ENCODE peak calls at places on chromosomes 3 and 15, in five cellular contexts. One of them, this sample, is unnamed. For H3K9me3, the result is how much of the 10 kb centered on the place peaks cover.

GRCh38 chr3:183172051-183172639 is 9.6 kb upstream of the LAMP3 start:
- DNase-seq in CD8-positive, alpha-beta memory T cell: no peak
- DNase-seq in CD4-positive, alpha-beta memory T cell: no peak
- DNase-seq in astrocyte: no peak
- DNase-seq in endodermal cell: no peak
- DNase-seq in this sample: no peak

GRCh38 chr3:161250116-161250515 is 29.0 kb downstream of the NMD3 start:
- DNase-seq in CD8-positive, alpha-beta memory T cell: no peak
- DNase-seq in CD4-positive, alpha-beta memory T cell: no peak
- DNase-seq in astrocyte: no peak
- DNase-seq in endodermal cell: no peak
- DNase-seq in this sample: no peak

GRCh38 chr3:127041264-127041820 is 58.4 kb downstream of the PLXNA1 start:
- DNase-seq in CD8-positive, alpha-beta memory T cell: no peak
- DNase-seq in CD4-positive, alpha-beta memory T cell: no peak
- DNase-seq in astrocyte: no peak
- DNase-seq in endodermal cell: no peak
- DNase-seq in this sample: no peak

GRCh38 chr3:46893146-46893748 is 15.7 kb downstream of the PTH1R start:
- DNase-seq in CD8-positive, alpha-beta memory T cell: no peak
- DNase-seq in CD4-positive, alpha-beta memory T cell: no peak
- DNase-seq in astrocyte: no peak
- DNase-seq in endodermal cell: no peak
- DNase-seq in this sample: no peak

GRCh38 chr3:10775828-10776227 is 40.2 kb upstream of the SLC6A11 start:
- DNase-seq in CD8-positive, alpha-beta memory T cell: no peak
- DNase-seq in CD4-positive, alpha-beta memory T cell: no peak
- DNase-seq in astrocyte: no peak
- DNase-seq in endodermal cell: peak
- DNase-seq in this sample: no peak

GRCh38 chr3:172042136-172042535 is 2.8 kb downstream of the FNDC3B start:
- DNase-seq in CD8-positive, alpha-beta memory T cell: no peak
- DNase-seq in CD4-positive, alpha-beta memory T cell: no peak
- DNase-seq in astrocyte: no peak
- DNase-seq in endodermal cell: no peak
- DNase-seq in this sample: no peak

GRCh38 chr3:126378341-126378751 is 16.4 kb upstream of the CFAP100 start:
- DNase-seq in CD8-positive, alpha-beta memory T cell: no peak
- DNase-seq in CD4-positive, alpha-beta memory T cell: no peak
- DNase-seq in astrocyte: no peak
- DNase-seq in endodermal cell: no peak
- DNase-seq in this sample: no peak

GRCh38 chr3:23807161-23808015 is 1.6 kb downstream of the UBE2E1 start:
- DNase-seq in CD8-positive, alpha-beta memory T cell: no peak
- DNase-seq in CD4-positive, alpha-beta memory T cell: no peak
- DNase-seq in astrocyte: peak
- DNase-seq in endodermal cell: no peak
- DNase-seq in this sample: no peak

GRCh38 chr3:66809579-66809958 is 188.5 kb upstream of the KBTBD8 start:
- DNase-seq in CD8-positive, alpha-beta memory T cell: no peak
- DNase-seq in CD4-positive, alpha-beta memory T cell: no peak
- DNase-seq in astrocyte: no peak
- DNase-seq in endodermal cell: no peak
- DNase-seq in this sample: no peak

GRCh38 chr3:158743280-158743663 is 11.0 kb upstream of the RARRES1 start:
- DNase-seq in CD8-positive, alpha-beta memory T cell: no peak
- DNase-seq in CD4-positive, alpha-beta memory T cell: no peak
- DNase-seq in astrocyte: no peak
- DNase-seq in endodermal cell: no peak
- DNase-seq in this sample: no peak

GRCh38 chr15:29126208-29126536 is 143.4 kb downstream of the NSMCE3 start:
- DNase-seq in CD8-positive, alpha-beta memory T cell: no peak
- DNase-seq in CD4-positive, alpha-beta memory T cell: no peak
- DNase-seq in astrocyte: no peak
- DNase-seq in endodermal cell: no peak
- DNase-seq in this sample: no peak

GRCh38 chr3:127206154-127206553 is 13.2 kb downstream of the PRR23E start:
- DNase-seq in CD8-positive, alpha-beta memory T cell: no peak
- DNase-seq in CD4-positive, alpha-beta memory T cell: no peak
- DNase-seq in astrocyte: no peak
- DNase-seq in endodermal cell: no peak
- DNase-seq in this sample: no peak

GRCh38 chr3:88828466-88828865 is 279.0 kb upstream of the EPHA3 start:
- DNase-seq in CD8-positive, alpha-beta memory T cell: no peak
- DNase-seq in CD4-positive, alpha-beta memory T cell: no peak
- DNase-seq in astrocyte: peak
- DNase-seq in endodermal cell: no peak
- DNase-seq in this sample: no peak

GRCh38 chr3:185988816-185989175 is 51.0 kb upstream of the TRA2B start:
- DNase-seq in CD8-positive, alpha-beta memory T cell: no peak
- DNase-seq in CD4-positive, alpha-beta memory T cell: no peak
- DNase-seq in astrocyte: no peak
- DNase-seq in endodermal cell: peak
- DNase-seq in this sample: no peak

GRCh38 chr15:40010681-40011080 is 28.3 kb downstream of the SRP14 start:
- DNase-seq in CD8-positive, alpha-beta memory T cell: no peak
- DNase-seq in CD4-positive, alpha-beta memory T cell: no peak
- DNase-seq in astrocyte: peak
- DNase-seq in endodermal cell: no peak
- DNase-seq in this sample: no peak

GRCh38 chr15:90001062-90001682 is at the start of gene ZNF710:
- DNase-seq in CD8-positive, alpha-beta memory T cell: peak
- DNase-seq in CD4-positive, alpha-beta memory T cell: peak
- DNase-seq in astrocyte: peak
- DNase-seq in endodermal cell: peak
- DNase-seq in this sample: no peak

GRCh38 chr3:120144267-120144666 is 50.0 kb upstream of the GSK3B start:
- DNase-seq in CD8-positive, alpha-beta memory T cell: no peak
- DNase-seq in CD4-positive, alpha-beta memory T cell: no peak
- DNase-seq in astrocyte: peak
- DNase-seq in endodermal cell: peak
- DNase-seq in this sample: no peak

GRCh38 chr3:183485093-183485492 is 56.7 kb upstream of the MCF2L2 start:
- DNase-seq in CD8-positive, alpha-beta memory T cell: no peak
- DNase-seq in CD4-positive, alpha-beta memory T cell: no peak
- DNase-seq in astrocyte: no peak
- DNase-seq in endodermal cell: peak
- DNase-seq in this sample: no peak

GRCh38 chr3:194396897-194397756 is 1.9 kb downstream of the GP5 start:
- DNase-seq in CD8-positive, alpha-beta memory T cell: peak
- DNase-seq in CD4-positive, alpha-beta memory T cell: peak
- DNase-seq in astrocyte: peak
- DNase-seq in endodermal cell: peak
- DNase-seq in this sample: no peak

GRCh38 chr15:60793656-60794055 is 314.7 kb upstream of the ICE2 start:
- DNase-seq in CD8-positive, alpha-beta memory T cell: no peak
- DNase-seq in CD4-positive, alpha-beta memory T cell: no peak
- DNase-seq in astrocyte: no peak
- DNase-seq in endodermal cell: no peak
- DNase-seq in this sample: no peak

GRCh38 chr3:14885307-14885706 is 62.1 kb upstream of the NR2C2 start:
- DNase-seq in CD8-positive, alpha-beta memory T cell: no peak
- DNase-seq in CD4-positive, alpha-beta memory T cell: peak
- DNase-seq in astrocyte: no peak
- DNase-seq in endodermal cell: no peak
- DNase-seq in this sample: no peak

GRCh38 chr3:24264748-24265158 is 229.9 kb downstream of the THRB start:
- DNase-seq in CD8-positive, alpha-beta memory T cell: no peak
- DNase-seq in CD4-positive, alpha-beta memory T cell: no peak
- DNase-seq in astrocyte: peak
- DNase-seq in endodermal cell: no peak
- DNase-seq in this sample: no peak

GRCh38 chr3:141246224-141246957 is 14.8 kb downstream of the PXYLP1 start:
- DNase-seq in CD8-positive, alpha-beta memory T cell: no peak
- DNase-seq in CD4-positive, alpha-beta memory T cell: no peak
- DNase-seq in astrocyte: no peak
- DNase-seq in endodermal cell: peak
- DNase-seq in this sample: no peak

GRCh38 chr3:150504473-150504872 is 41.8 kb downstream of the SERP1 start:
- DNase-seq in CD8-positive, alpha-beta memory T cell: no peak
- DNase-seq in CD4-positive, alpha-beta memory T cell: no peak
- DNase-seq in astrocyte: no peak
- DNase-seq in endodermal cell: no peak
- DNase-seq in this sample: no peak

GRCh38 chr3:153305189-153305588 is 143.2 kb downstream of the RAP2B start:
- DNase-seq in CD8-positive, alpha-beta memory T cell: no peak
- DNase-seq in CD4-positive, alpha-beta memory T cell: no peak
- DNase-seq in astrocyte: no peak
- DNase-seq in endodermal cell: no peak
- DNase-seq in this sample: no peak

GRCh38 chr3:14451844-14452533 is 49.6 kb downstream of the SLC6A6 start:
- DNase-seq in CD8-positive, alpha-beta memory T cell: no peak
- DNase-seq in CD4-positive, alpha-beta memory T cell: no peak
- DNase-seq in astrocyte: peak
- DNase-seq in endodermal cell: no peak
- DNase-seq in this sample: no peak

GRCh38 chr3:11558918-11559815 is 84.5 kb downstream of the VGLL4 start:
- DNase-seq in CD8-positive, alpha-beta memory T cell: no peak
- DNase-seq in CD4-positive, alpha-beta memory T cell: no peak
- DNase-seq in astrocyte: no peak
- DNase-seq in endodermal cell: peak
- DNase-seq in this sample: no peak

GRCh38 chr15:77173487-77173886 is 102.6 kb upstream of the TSPAN3 start:
- DNase-seq in CD8-positive, alpha-beta memory T cell: no peak
- DNase-seq in CD4-positive, alpha-beta memory T cell: no peak
- DNase-seq in astrocyte: no peak
- DNase-seq in endodermal cell: no peak
- DNase-seq in this sample: no peak

GRCh38 chr3:172082269-172082668 is 42.9 kb downstream of the FNDC3B start:
- DNase-seq in CD8-positive, alpha-beta memory T cell: no peak
- DNase-seq in CD4-positive, alpha-beta memory T cell: no peak
- DNase-seq in astrocyte: peak
- DNase-seq in endodermal cell: no peak
- DNase-seq in this sample: no peak

GRCh38 chr3:140021269-140021668 is 86.3 kb downstream of the CLSTN2 start:
- DNase-seq in CD8-positive, alpha-beta memory T cell: no peak
- DNase-seq in CD4-positive, alpha-beta memory T cell: no peak
- DNase-seq in astrocyte: no peak
- DNase-seq in endodermal cell: no peak
- DNase-seq in this sample: no peak

GRCh38 chr3:11328196-11328945 is 56.2 kb downstream of the ATG7 start:
- DNase-seq in CD8-positive, alpha-beta memory T cell: no peak
- DNase-seq in CD4-positive, alpha-beta memory T cell: no peak
- DNase-seq in astrocyte: no peak
- DNase-seq in endodermal cell: no peak
- DNase-seq in this sample: no peak

GRCh38 chr3:13125092-13126015 is 52.1 kb upstream of the IQSEC1 start:
- DNase-seq in CD8-positive, alpha-beta memory T cell: no peak
- DNase-seq in CD4-positive, alpha-beta memory T cell: no peak
- DNase-seq in astrocyte: no peak
- DNase-seq in endodermal cell: peak
- DNase-seq in this sample: no peak

GRCh38 chr3:7271631-7272030 is 410.7 kb downstream of the GRM7 start:
- DNase-seq in CD8-positive, alpha-beta memory T cell: no peak
- DNase-seq in CD4-positive, alpha-beta memory T cell: no peak
- DNase-seq in astrocyte: no peak
- DNase-seq in endodermal cell: no peak
- DNase-seq in this sample: no peak

GRCh38 chr3:7272203-7272602 is 411.3 kb downstream of the GRM7 start:
- DNase-seq in CD8-positive, alpha-beta memory T cell: no peak
- DNase-seq in CD4-positive, alpha-beta memory T cell: no peak
- DNase-seq in astrocyte: no peak
- DNase-seq in endodermal cell: no peak
- DNase-seq in this sample: no peak

GRCh38 chr3:7275396-7275795 is 414.5 kb downstream of the GRM7 start:
- DNase-seq in CD8-positive, alpha-beta memory T cell: no peak
- DNase-seq in CD4-positive, alpha-beta memory T cell: no peak
- DNase-seq in astrocyte: no peak
- DNase-seq in endodermal cell: no peak
- DNase-seq in this sample: no peak

GRCh38 chr3:7270731-7271130 is 409.8 kb downstream of the GRM7 start:
- DNase-seq in CD8-positive, alpha-beta memory T cell: no peak
- DNase-seq in CD4-positive, alpha-beta memory T cell: no peak
- DNase-seq in astrocyte: no peak
- DNase-seq in endodermal cell: no peak
- DNase-seq in this sample: no peak
- H3K9me3 ChIP-seq in CD8-positive, alpha-beta memory T cell: under half
- H3K9me3 ChIP-seq in CD4-positive, alpha-beta memory T cell: under half
- H3K9me3 ChIP-seq in astrocyte: under half
- H3K9me3 ChIP-seq in endodermal cell: under half
- H3K9me3 ChIP-seq in this sample: under half

DNA sequence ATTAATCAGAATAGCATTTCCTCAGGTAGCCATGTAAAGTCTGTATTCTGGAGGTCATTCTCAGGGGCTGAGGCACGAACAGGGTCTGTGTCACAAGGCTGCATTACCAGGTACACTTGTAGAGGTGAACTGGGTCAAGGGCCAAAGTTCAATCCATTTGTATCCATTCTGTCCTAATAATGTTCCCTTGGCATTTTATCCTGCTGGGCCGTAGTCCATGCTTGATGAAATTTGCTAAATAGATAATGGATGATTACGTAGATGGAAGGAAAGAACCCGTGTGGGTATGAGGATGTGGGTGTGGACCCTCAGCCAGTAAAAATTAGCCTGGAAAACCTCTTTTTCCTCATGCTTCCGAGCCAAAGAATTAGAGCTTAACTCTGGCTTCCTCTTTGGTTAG is 785.9 kb downstream of the GRM7 start:
- DNase-seq in CD8-positive, alpha-beta memory T cell: no peak
- DNase-seq in CD4-positive, alpha-beta memory T cell: no peak
- DNase-seq in astrocyte: no peak
- DNase-seq in endodermal cell: no peak
- DNase-seq in this sample: no peak
- H3K9me3 ChIP-seq in CD8-positive, alpha-beta memory T cell: under half
- H3K9me3 ChIP-seq in CD4-positive, alpha-beta memory T cell: under half
- H3K9me3 ChIP-seq in astrocyte: under half
- H3K9me3 ChIP-seq in endodermal cell: under half
- H3K9me3 ChIP-seq in this sample: under half

GRCh38 chr15:25059698-25060471 is 105.1 kb downstream of the SNRPN start:
- DNase-seq in CD8-positive, alpha-beta memory T cell: no peak
- DNase-seq in CD4-positive, alpha-beta memory T cell: no peak
- DNase-seq in astrocyte: no peak
- DNase-seq in endodermal cell: peak
- DNase-seq in this sample: no peak

GRCh38 chr15:25058080-25058785 is 103.4 kb downstream of the SNRPN start:
- DNase-seq in CD8-positive, alpha-beta memory T cell: no peak
- DNase-seq in CD4-positive, alpha-beta memory T cell: no peak
- DNase-seq in astrocyte: no peak
- DNase-seq in endodermal cell: peak
- DNase-seq in this sample: no peak

GRCh38 chr15:25060996-25061620 is 106.3 kb downstream of the SNRPN start:
- DNase-seq in CD8-positive, alpha-beta memory T cell: no peak
- DNase-seq in CD4-positive, alpha-beta memory T cell: no peak
- DNase-seq in astrocyte: no peak
- DNase-seq in endodermal cell: peak
- DNase-seq in this sample: no peak

GRCh38 chr15:25061808-25062550 is 107.2 kb downstream of the SNRPN start:
- DNase-seq in CD8-positive, alpha-beta memory T cell: no peak
- DNase-seq in CD4-positive, alpha-beta memory T cell: no peak
- DNase-seq in astrocyte: no peak
- DNase-seq in endodermal cell: peak
- DNase-seq in this sample: no peak

GRCh38 chr15:25060472-25060803 is 105.7 kb downstream of the SNRPN start:
- DNase-seq in CD8-positive, alpha-beta memory T cell: no peak
- DNase-seq in CD4-positive, alpha-beta memory T cell: no peak
- DNase-seq in astrocyte: no peak
- DNase-seq in endodermal cell: no peak
- DNase-seq in this sample: no peak
- H3K9me3 ChIP-seq in CD8-positive, alpha-beta memory T cell: half or more
- H3K9me3 ChIP-seq in CD4-positive, alpha-beta memory T cell: under half
- H3K9me3 ChIP-seq in astrocyte: half or more
- H3K9me3 ChIP-seq in endodermal cell: half or more
- H3K9me3 ChIP-seq in this sample: half or more

GRCh38 chr3:168187233-168187632 is 91.5 kb upstream of the GOLIM4 start:
- DNase-seq in CD8-positive, alpha-beta memory T cell: no peak
- DNase-seq in CD4-positive, alpha-beta memory T cell: no peak
- DNase-seq in astrocyte: no peak
- DNase-seq in endodermal cell: no peak
- DNase-seq in this sample: no peak
- H3K9me3 ChIP-seq in CD8-positive, alpha-beta memory T cell: under half
- H3K9me3 ChIP-seq in CD4-positive, alpha-beta memory T cell: under half
- H3K9me3 ChIP-seq in astrocyte: under half
- H3K9me3 ChIP-seq in endodermal cell: under half
- H3K9me3 ChIP-seq in this sample: under half